ENCODE peak calls at places on chromosome 20, in four cellular contexts. M, X, N and B are unnamed samples.

GRCh38 chr20:10347481-10347880 is 86.5 kb downstream of the MKKS start:
- DNase-seq in X (no peak), M (no peak), N (no peak), B (no peak)

GRCh38 chr20:17935186-17935585 is 33.4 kb downstream of the SNX5 start:
- DNase-seq in N (no peak), X (no peak), M (peak; percentile 76), B (no peak)

GRCh38 chr20:8129211-8129986 is 2.7 kb upstream of the PLCB1 start:
- DNase-seq in N (no peak), M (peak; percentile 11), X (no peak), B (no peak)

GRCh38 chr20:47127986-47128385 is 228.5 kb downstream of the ZMYND8 start:
- DNase-seq in X (no peak), M (no peak), N (no peak), B (no peak)

GRCh38 chr20:31708839-31709534 is 13.7 kb downstream of the BCL2L1 start:
- DNase-seq in M (no peak), N (no peak), X (no peak), B (no peak)

GRCh38 chr20:18585134-18585533 is 2.7 kb upstream of the DTD1 start:
- DNase-seq in N (no peak), X (peak; percentile 63), M (no peak), B (no peak)

GRCh38 chr20:49575551-49576060 is 7.7 kb upstream of the PTGIS start:
- DNase-seq in N (no peak), M (no peak), X (no peak), B (no peak)

GRCh38 chr20:10557685-10558084 is 116.1 kb downstream of the JAG1 start:
- DNase-seq in X (no peak), M (no peak), N (no peak), B (no peak)

GRCh38 chr20:40336034-40336433 is 353.0 kb downstream of the MAFB start:
- DNase-seq in M (no peak), X (no peak), N (no peak), B (no peak)

GRCh38 chr20:51062065-51062464 is 39.2 kb upstream of the KCNG1 start:
- DNase-seq in N (no peak), X (no peak), M (peak; percentile 48), B (no peak)

GRCh38 chr20:5652626-5653573 is 97.3 kb upstream of the SHLD1 start:
- DNase-seq in N (peak; percentile 53), M (no peak), X (peak; percentile 76), B (peak; percentile 51)

GRCh38 chr20:48841861-48842529 is 14.2 kb upstream of the PREX1 start:
- DNase-seq in X (no peak), N (no peak), M (no peak), B (no peak)

GRCh38 chr20:24917797-24918578 is 31.1 kb upstream of the CST7 start:
- DNase-seq in X (peak; percentile 5), M (peak; percentile 80), N (peak; percentile 55), B (peak; percentile 74)

GRCh38 chr20:50659975-50660670 is 31.2 kb downstream of the RIPOR3 start:
- DNase-seq in X (no peak), N (no peak), M (no peak), B (no peak)

GRCh38 chr20:8901237-8902025 is 167.5 kb upstream of the PLCB4 start:
- DNase-seq in M (no peak), N (no peak), X (no peak), B (no peak)

GRCh38 chr20:13865156-13865555 is 80.3 kb downstream of the NDUFAF5 start:
- DNase-seq in X (no peak), N (no peak), M (no peak), B (no peak)

GRCh38 chr20:32325706-32326506 is 32.2 kb upstream of the ASXL1 start:
- DNase-seq in X (no peak), N (no peak), M (no peak), B (no peak)

GRCh38 chr20:3660262-3661059 is 2.7 kb downstream of the GFRA4 start:
- DNase-seq in N (no peak), X (no peak), M (no peak), B (no peak)
- H3K4me3 ChIP-seq in N (no peak overlapping the region), X (no peak overlapping the region), M (no peak overlapping the region), B (no peak overlapping the region)

DNA sequence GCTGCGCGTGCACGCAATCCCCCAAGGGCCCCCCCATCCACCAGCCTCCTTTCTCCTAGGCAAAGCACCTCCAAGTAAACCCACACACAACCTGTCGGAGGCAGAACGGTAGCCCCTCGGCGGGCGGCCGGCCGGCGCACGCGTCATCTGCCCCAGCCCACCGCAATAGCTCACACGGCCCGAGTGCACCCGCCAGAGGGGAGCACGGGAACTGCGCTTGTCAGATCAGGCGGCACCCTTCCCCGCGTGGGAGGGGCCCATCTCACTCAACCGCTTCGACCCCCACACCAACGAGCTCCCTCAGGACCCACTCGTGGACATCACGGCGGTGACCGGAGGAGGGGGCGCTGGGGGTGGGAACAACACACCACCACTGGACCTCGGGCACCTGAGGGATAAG is 767.9 kb upstream of the DEFB115 start:
- DNase-seq in M (no peak), X (no peak), N (no peak), B (no peak)
- H3K4me3 ChIP-seq in M (no peak overlapping the region), X (no peak overlapping the region), N (no peak overlapping the region), B (no peak overlapping the region)

DNA sequence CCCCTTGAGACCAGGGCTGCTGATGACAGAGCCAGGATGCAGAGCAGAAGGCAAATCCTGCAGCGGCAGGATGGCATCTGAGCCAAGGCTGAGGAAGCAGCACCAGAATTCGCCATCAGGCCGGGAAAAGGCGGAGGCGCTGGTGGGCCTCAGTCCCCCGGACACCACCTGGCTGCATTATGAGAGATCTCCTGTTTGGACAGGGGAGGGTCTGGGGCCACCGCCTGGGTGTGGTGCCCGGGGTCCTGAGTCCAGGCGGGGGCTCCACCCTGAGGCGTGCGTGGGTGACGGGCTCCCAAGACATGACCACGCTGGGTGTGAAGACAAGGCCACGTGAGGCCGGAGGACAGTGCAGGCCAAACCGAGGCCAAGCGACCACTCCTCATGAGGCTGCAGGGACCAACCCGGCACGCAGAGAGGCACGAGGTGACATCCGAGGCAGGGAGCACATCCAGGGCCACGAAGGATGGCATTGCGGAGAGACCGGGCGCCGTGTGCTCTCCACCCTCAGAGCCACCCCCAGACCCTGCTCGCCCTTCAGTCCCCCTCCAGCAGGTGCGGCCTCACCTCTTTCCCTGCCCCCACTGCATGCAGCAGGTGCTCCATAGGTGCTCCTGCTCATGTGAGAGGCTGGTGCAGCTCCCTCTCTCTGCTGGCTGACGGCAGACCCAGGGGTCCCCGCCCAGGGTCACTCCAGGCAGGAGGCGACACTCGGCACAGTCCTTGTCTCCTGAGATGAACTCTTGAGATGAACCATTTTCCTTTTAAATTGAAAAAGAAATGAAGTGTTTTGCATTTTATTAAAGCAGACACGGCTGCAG is 33.7 kb upstream of the CHRNA4 start:
- DNase-seq in N (no peak), X (no peak), M (no peak), B (no peak)
- H3K4me3 ChIP-seq in N (no peak overlapping the region), X (no peak overlapping the region), M (no peak overlapping the region), B (no peak overlapping the region)

DNA sequence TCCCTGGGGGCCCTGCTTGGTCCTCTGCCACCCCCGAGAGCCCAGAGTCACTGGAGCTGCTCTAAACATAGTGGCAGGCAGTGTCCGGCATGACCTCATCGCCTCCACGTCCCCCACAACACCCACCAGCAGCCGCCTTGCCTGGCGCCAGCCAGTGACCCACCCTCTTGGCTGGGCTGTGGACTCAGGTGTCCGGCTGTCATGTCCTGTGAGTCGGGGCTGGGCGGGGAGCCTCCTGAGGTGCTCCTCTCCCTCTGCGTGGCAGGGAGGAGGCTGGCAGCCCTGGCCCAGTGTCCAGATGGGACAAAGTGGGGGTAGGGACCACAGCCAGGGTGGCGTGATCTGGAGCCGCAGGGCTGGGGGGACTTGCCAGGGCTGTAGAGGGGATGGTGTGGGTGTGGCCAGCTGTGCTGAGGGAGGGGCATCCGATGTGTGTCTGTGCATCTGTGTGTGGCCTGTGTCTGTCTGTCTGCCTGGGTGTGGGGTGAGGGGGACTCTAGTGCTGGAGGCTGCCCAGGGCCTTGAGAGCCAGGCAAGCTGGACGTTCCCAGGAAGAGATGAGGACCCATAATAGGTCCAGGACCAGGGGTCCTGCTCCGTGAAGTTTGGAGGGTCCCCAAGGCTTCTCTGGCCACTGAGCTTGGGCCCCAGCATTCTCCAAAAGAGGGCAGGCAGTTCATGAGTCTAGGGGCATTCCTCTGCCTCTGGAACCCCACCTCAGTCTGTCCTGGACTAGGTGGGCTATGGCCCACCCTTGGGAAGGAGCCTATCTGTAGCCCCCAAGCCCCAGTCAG is 2.3 kb upstream of the SOX18 start:
- DNase-seq in N (no peak), M (no peak), X (no peak), B (no peak)
- H3K4me3 ChIP-seq in N (no peak overlapping the region), M (no peak overlapping the region), X (no peak overlapping the region), B (no peak overlapping the region)

DNA sequence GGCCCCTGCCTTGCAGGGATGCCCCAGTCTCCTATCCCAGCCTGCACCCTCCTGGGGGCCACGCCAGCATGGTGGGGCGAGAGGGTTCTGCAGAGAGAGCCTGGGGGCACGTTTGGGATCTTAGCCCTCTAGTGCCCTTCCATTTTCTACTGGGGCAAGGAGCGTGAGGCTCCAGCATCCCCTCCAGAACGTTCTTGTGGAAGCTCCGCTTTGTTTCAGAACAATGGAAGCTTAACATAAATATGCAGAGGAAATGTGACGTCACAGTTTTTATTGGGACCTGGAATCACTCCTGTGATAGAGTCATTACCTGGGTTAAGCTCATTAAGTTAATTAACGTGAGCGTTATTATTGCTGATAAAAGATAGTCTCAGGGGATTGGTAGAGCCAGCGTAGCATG is 19.6 kb downstream of the BHLHE23 start:
- DNase-seq in M (no peak), N (no peak), X (no peak), B (no peak)
- H3K4me3 ChIP-seq in M (no peak overlapping the region), N (no peak overlapping the region), X (no peak overlapping the region), B (no peak overlapping the region)

DNA sequence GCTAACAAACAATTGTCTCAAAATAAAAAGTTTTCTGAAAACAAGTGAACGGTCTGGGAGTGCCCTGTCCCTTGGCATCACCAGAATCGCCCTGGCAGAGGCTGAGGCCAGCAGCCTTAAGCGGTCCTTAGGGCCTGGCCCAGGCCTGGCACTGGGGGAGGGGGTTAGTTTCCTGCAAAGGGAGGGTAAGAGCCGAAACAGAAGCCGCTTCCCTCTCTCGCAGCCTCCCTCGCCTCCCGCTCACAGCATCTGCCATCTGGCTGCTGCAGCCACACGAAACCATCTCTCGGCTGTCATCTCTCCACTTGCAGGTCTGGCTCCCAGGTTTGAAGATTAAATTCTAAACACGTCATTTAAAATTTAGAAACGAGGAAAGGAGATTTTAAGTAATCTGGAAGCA is 31.5 kb downstream of the PMEPA1 start:
- DNase-seq in X (no peak), N (no peak), M (no peak), B (no peak)
- H3K4me3 ChIP-seq in X (no peak overlapping the region), N (no peak overlapping the region), M (no peak overlapping the region), B (no peak overlapping the region)

GRCh38 chr20:63102720-63103375 is 96.1 kb upstream of the BHLHE23 start:
- DNase-seq in N (peak; percentile 67), X (no peak), M (no peak), B (peak; percentile 74)
- H3K4me3 ChIP-seq in N (no peak overlapping the region), X (peak overlapping the region; percentile 22), M (no peak overlapping the region), B (peak overlapping the region; percentile 54)